ENCODE peak calls at places on chromosome 22, in nine cellular contexts. X is osteocyte, A is HepG2, Z is GM13977, C is AG10803, L is ovary, E is heart right ventricle, F is AG09319, S is nephron progenitor cell. J is an unnamed sample.

GRCh38 chr22:29695129-29695926 is 24.5 kb upstream of the CABP7 start:
- DNase-seq in X (no peak), A (no peak), Z (no peak), C (no peak), L (no peak), E (no peak), F (no peak), S (no peak), J (no peak)

GRCh38 chr22:42645341-42645937 is 3.8 kb downstream of the CYB5R3 start:
- DNase-seq in X (no peak), A (no peak), Z (no peak), C (no peak), L (no peak), E (no peak), F (no peak), S (no peak), J (no peak)

GRCh38 chr22:20131856-20132685 is 467 bp downstream of the ZDHHC8 start:
- DNase-seq in X (no peak), A (no peak), Z (no peak), C (peak), L (peak), E (peak), F (no peak), S (peak), J (no peak)

GRCh38 chr22:30351226-30351625 is 5.5 kb downstream of the SF3A1 start:
- DNase-seq in X (no peak), A (no peak), Z (no peak), C (peak), L (no peak), E (no peak), F (no peak), S (no peak), J (no peak)

GRCh38 chr22:29623059-29623458 is 19.6 kb downstream of the NF2 start:
- DNase-seq in X (no peak), A (no peak), Z (no peak), C (no peak), L (no peak), E (no peak), F (no peak), S (no peak), J (no peak)

GRCh38 chr22:44126807-44127206 is 53.9 kb upstream of the PARVG start:
- DNase-seq in X (no peak), A (no peak), Z (no peak), C (no peak), L (no peak), E (no peak), F (no peak), S (no peak), J (no peak)

GRCh38 chr22:19679476-19680099 is 34.7 kb upstream of the SEPTIN5 start:
- DNase-seq in X (no peak), A (no peak), Z (no peak), C (peak), L (peak), E (peak), F (no peak), S (peak), J (no peak)

GRCh38 chr22:19412934-19413333 is 18.6 kb downstream of the HIRA start:
- DNase-seq in X (no peak), A (no peak), Z (no peak), C (no peak), L (no peak), E (no peak), F (no peak), S (no peak), J (no peak)

GRCh38 chr22:19885841-19886592 is 31.3 kb upstream of the GNB1L start:
- DNase-seq in X (no peak), A (no peak), Z (no peak), C (peak), L (no peak), E (no peak), F (no peak), S (no peak), J (no peak)

GRCh38 chr22:34150023-34150422 is 229.7 kb upstream of the LARGE1 start:
- DNase-seq in X (no peak), A (no peak), Z (no peak), C (no peak), L (no peak), E (no peak), F (no peak), S (no peak), J (no peak)

GRCh38 chr22:42410708-42411107 is 21.5 kb downstream of the NFAM1 start:
- DNase-seq in X (no peak), A (no peak), Z (no peak), C (no peak), L (no peak), E (no peak), F (no peak), S (no peak), J (no peak)

GRCh38 chr22:29427176-29427760 is 11.1 kb upstream of the RFPL1 start:
- DNase-seq in X (no peak), A (no peak), Z (no peak), C (no peak), L (no peak), E (no peak), F (no peak), S (no peak), J (no peak)

GRCh38 chr22:27724706-27725105 is 76.8 kb downstream of the MN1 start:
- DNase-seq in X (no peak), A (no peak), Z (no peak), C (peak), L (no peak), E (no peak), F (no peak), S (no peak), J (no peak)

GRCh38 chr22:11253000-11253511 is 4274.9 kb upstream of the OR11H1 start:
- DNase-seq in X (no peak), A (no peak), Z (no peak), C (no peak), L (no peak), E (peak), F (no peak), S (no peak), J (no peak)

GRCh38 chr22:46011627-46012181 is 34.7 kb upstream of the WNT7B start:
- DNase-seq in X (no peak), A (no peak), Z (no peak), C (no peak), L (no peak), E (no peak), F (no peak), S (peak), J (no peak)

GRCh38 chr22:20179455-20180244 is 28.8 kb upstream of the CCDC188 start:
- DNase-seq in X (no peak), A (no peak), Z (no peak), C (no peak), L (no peak), E (no peak), F (no peak), S (no peak), J (no peak)

GRCh38 chr22:46107753-46108563 is 42.4 kb upstream of the PPARA start:
- DNase-seq in X (no peak), A (no peak), Z (no peak), C (peak), L (no peak), E (no peak), F (no peak), S (no peak), J (peak)

GRCh38 chr22:31020334-31020733 is 51.3 kb downstream of the TUG1 start:
- DNase-seq in X (no peak), A (peak), Z (no peak), C (no peak), L (no peak), E (no peak), F (no peak), S (no peak), J (no peak)

GRCh38 chr22:44752285-44753188 is at the start of gene ARHGAP8:
- DNase-seq in X (no peak), A (no peak), Z (no peak), C (no peak), L (no peak), E (no peak), F (no peak), S (peak), J (no peak)

GRCh38 chr22:18954333-18954732 is 18.2 kb upstream of the PRODH start:
- DNase-seq in X (peak), A (peak), Z (peak), C (peak), L (peak), E (peak), F (no peak), S (peak), J (peak)

GRCh38 chr22:46352691-46353386 is 17.3 kb downstream of the TRMU start:
- DNase-seq in X (no peak), A (no peak), Z (no peak), C (no peak), L (no peak), E (peak), F (no peak), S (no peak), J (no peak)

GRCh38 chr22:31346733-31347250 is 646 bp upstream of the PATZ1 start:
- DNase-seq in X (no peak), A (peak), Z (no peak), C (no peak), L (peak), E (peak), F (no peak), S (peak), J (peak)

GRCh38 chr22:19488884-19489843 is 9.4 kb downstream of the CDC45 start:
- DNase-seq in X (no peak), A (no peak), Z (no peak), C (peak), L (no peak), E (no peak), F (no peak), S (no peak), J (no peak)

GRCh38 chr22:31327786-31328544 is 18.2 kb downstream of the PATZ1 start:
- DNase-seq in X (no peak), A (no peak), Z (no peak), C (no peak), L (no peak), E (no peak), F (no peak), S (no peak), J (no peak)

GRCh38 chr22:44597616-44598015 is 99.6 kb upstream of the RTL6 start:
- DNase-seq in X (no peak), A (no peak), Z (no peak), C (peak), L (no peak), E (no peak), F (peak), S (peak), J (no peak)

GRCh38 chr22:50600541-50600940 is at the start of gene MAPK8IP2:
- DNase-seq in X (no peak), A (no peak), Z (peak), C (no peak), L (peak), E (no peak), F (no peak), S (peak), J (no peak)

GRCh38 chr22:32043391-32043790 is 330 bp downstream of the SLC5A1 start:
- DNase-seq in X (no peak), A (no peak), Z (no peak), C (no peak), L (no peak), E (no peak), F (no peak), S (no peak), J (no peak)

GRCh38 chr22:46121523-46122287 is 28.6 kb upstream of the PPARA start:
- DNase-seq in X (no peak), A (no peak), Z (no peak), C (peak), L (peak), E (no peak), F (no peak), S (no peak), J (no peak)

GRCh38 chr22:49015459-49015858 is 812.2 kb downstream of the BRD1 start:
- DNase-seq in X (peak), A (no peak), Z (no peak), C (no peak), L (peak), E (no peak), F (no peak), S (no peak), J (peak)

GRCh38 chr22:19962246-19962908 is 20.8 kb upstream of the TXNRD2 start:
- DNase-seq in X (no peak), A (peak), Z (peak), C (peak), L (no peak), E (peak), F (no peak), S (peak), J (peak)

GRCh38 chr22:50245214-50246072 is 620 bp upstream of the TUBGCP6 start:
- DNase-seq in X (no peak), A (no peak), Z (no peak), C (no peak), L (peak), E (no peak), F (no peak), S (no peak), J (no peak)

GRCh38 chr22:49306632-49306975 is 521.1 kb downstream of the BRD1 start:
- DNase-seq in X (no peak), A (no peak), Z (no peak), C (no peak), L (peak), E (no peak), F (no peak), S (no peak), J (peak)

GRCh38 chr22:20918663-20919220 is 1.5 kb downstream of the CRKL start:
- DNase-seq in X (no peak), A (peak), Z (no peak), C (no peak), L (no peak), E (no peak), F (no peak), S (no peak), J (no peak)

GRCh38 chr22:45212306-45212709 is 28.4 kb downstream of the KIAA0930 start:
- DNase-seq in X (peak), A (no peak), Z (no peak), C (peak), L (peak), E (peak), F (peak), S (peak), J (peak)

GRCh38 chr22:27871306-27872014 is 47.6 kb downstream of the PITPNB start:
- DNase-seq in X (no peak), A (no peak), Z (no peak), C (no peak), L (no peak), E (no peak), F (no peak), S (no peak), J (no peak)

GRCh38 chr22:46563381-46564083 is 26.1 kb upstream of the CELSR1 start:
- DNase-seq in X (no peak), A (peak), Z (peak), C (peak), L (peak), E (peak), F (no peak), S (peak), J (peak)

GRCh38 chr22:20567993-20568417 is 60.6 kb downstream of the MED15 start:
- DNase-seq in X (no peak), A (no peak), Z (no peak), C (peak), L (no peak), E (no peak), F (no peak), S (no peak), J (no peak)

GRCh38 chr22:32765117-32765618 is 36.3 kb upstream of the TIMP3 start:
- DNase-seq in X (no peak), A (no peak), Z (no peak), C (no peak), L (no peak), E (no peak), F (no peak), S (no peak), J (no peak)

GRCh38 chr22:19139001-19139356 is 5.5 kb downstream of the ESS2 start:
- DNase-seq in X (no peak), A (no peak), Z (no peak), C (no peak), L (no peak), E (no peak), F (no peak), S (no peak), J (no peak)

GRCh38 chr22:49678842-49679170 is 148.9 kb downstream of the BRD1 start:
- DNase-seq in X (no peak), A (no peak), Z (no peak), C (no peak), L (no peak), E (no peak), F (no peak), S (no peak), J (no peak)

DNA sequence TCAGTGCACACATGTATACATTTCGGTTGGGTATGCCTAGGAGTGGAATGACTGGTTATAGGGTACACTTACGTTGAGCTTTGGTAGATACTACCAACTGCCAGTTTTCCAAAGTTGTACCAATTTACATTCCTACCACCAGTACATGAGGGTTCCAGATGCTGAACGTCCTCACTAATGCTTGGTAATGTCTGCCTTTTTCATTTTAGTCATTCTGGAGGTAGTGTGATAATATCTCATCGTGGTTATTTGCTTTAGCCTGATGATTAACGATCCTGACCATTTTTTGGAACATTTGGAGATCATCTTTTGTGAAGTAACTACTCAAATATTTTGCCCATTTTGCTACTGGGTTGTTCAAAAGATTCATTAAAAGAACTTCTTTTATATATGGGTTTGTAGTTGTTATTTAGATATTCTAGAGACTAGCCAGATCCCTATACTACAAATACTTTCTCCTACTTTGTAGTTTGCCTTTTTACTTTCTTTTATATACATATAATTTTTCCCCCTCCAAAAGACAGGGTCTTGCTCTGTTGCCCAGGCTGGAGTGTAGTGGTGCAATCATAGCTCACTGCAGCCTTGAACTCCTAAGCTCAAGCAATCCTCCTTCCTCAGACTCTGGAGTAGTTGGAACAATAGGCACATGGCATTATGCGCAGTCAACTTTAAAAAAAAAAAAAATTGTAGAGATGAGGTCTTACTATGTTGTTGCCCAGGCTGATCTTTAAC is 62.1 kb downstream of the RBFOX2 start:
- DNase-seq in X (no peak), A (no peak), Z (no peak), C (peak), L (no peak), E (no peak), F (no peak), S (no peak), J (no peak)
- TF ChIP-seq CTCF in X (no peak), A (no peak), Z (no peak), C (peak), L (no peak), E (no peak), F (no peak), S (no peak), J (no peak)

DNA sequence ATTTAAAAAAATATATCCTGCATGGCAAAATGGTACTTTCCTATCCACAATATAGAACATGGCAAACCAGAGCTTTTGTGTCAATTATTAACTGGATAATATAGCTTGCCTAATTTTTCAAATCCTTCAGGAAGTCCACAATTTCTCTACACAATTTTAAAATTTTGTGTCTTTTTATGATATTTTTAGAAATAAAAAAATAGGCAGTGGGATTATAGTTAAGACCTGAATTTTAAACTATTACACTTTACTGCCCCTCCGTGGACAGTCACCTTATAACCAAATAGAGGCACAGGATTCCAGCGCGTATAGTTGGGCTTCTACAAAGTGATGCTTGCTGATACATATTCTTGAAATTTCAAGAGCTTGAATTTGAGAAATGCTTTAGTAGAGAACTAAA is 2.1 kb upstream of the DMC1 start:
- DNase-seq in X (no peak), A (peak), Z (peak), C (peak), L (no peak), E (peak), F (peak), S (peak), J (no peak)
- TF ChIP-seq CTCF in X (peak), A (peak), Z (peak), C (peak), L (peak), E (peak), F (peak), S (peak), J (peak)

GRCh38 chr22:22059476-22060002 is 77.0 kb upstream of the TOP3B start:
- DNase-seq in X (no peak), A (no peak), Z (no peak), C (no peak), L (no peak), E (no peak), F (no peak), S (no peak), J (no peak)

GRCh38 chr22:22060200-22061084 is 77.9 kb upstream of the TOP3B start:
- DNase-seq in X (no peak), A (peak), Z (peak), C (no peak), L (peak), E (peak), F (no peak), S (peak), J (peak)

GRCh38 chr22:22058649-22059475 is 76.3 kb upstream of the TOP3B start:
- DNase-seq in X (no peak), A (no peak), Z (peak), C (no peak), L (no peak), E (no peak), F (no peak), S (no peak), J (no peak)

GRCh38 chr22:22062306-22062793 is 79.8 kb upstream of the TOP3B start:
- DNase-seq in X (no peak), A (no peak), Z (no peak), C (no peak), L (no peak), E (no peak), F (no peak), S (no peak), J (no peak)

GRCh38 chr22:22061085-22062077 is 78.8 kb upstream of the TOP3B start:
- DNase-seq in X (no peak), A (peak), Z (no peak), C (peak), L (peak), E (peak), F (peak), S (no peak), J (peak)
- TF ChIP-seq CTCF in X (peak), A (peak), Z (peak), C (peak), L (no peak), E (peak), F (peak), S (no peak), J (peak)

GRCh38 chr22:39013923-39014722 is at the start of gene APOBEC3C:
- DNase-seq in X (no peak), A (peak), Z (peak), C (peak), L (peak), E (peak), F (peak), S (peak), J (peak)
- TF ChIP-seq CTCF in X (peak), A (peak), Z (peak), C (no peak), L (no peak), E (no peak), F (peak), S (no peak), J (no peak)

GRCh38 chr22:24067587-24068376 is 56.7 kb downstream of the CABIN1 start:
- DNase-seq in X (no peak), A (no peak), Z (no peak), C (no peak), L (no peak), E (no peak), F (no peak), S (no peak), J (no peak)
- TF ChIP-seq CTCF in X (no peak), A (no peak), Z (no peak), C (no peak), L (no peak), E (no peak), F (no peak), S (no peak), J (no peak)

DNA sequence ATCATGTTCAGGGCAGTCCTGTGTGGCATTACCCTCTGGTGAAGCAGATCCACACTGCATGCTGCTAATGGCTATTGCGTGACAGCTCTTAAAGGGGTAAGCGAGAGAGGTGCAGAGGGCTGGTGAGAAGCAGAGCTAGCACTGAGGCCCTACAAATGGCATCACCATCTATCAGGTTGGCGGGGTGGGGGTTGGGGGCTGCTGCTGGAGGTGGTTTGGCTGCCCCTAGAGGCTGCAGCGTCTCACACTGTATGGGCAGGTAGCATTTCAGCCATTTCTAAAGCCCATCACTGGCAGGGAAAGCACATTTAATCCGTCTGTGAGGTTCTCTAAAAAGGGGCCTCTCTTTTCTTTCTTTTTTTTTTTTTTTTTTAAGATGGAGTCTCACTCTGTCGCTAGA is 16.8 kb upstream of the TMA7B start:
- DNase-seq in X (no peak), A (no peak), Z (no peak), C (no peak), L (no peak), E (no peak), F (no peak), S (peak), J (no peak)
- TF ChIP-seq CTCF in X (no peak), A (no peak), Z (peak), C (no peak), L (no peak), E (no peak), F (no peak), S (no peak), J (no peak)

J was measured in tibial artery.